ENCODE peak calls at places on chromosomes 12 and 14, in nine cellular contexts. Z is IMR-90, I is H54, R is ovary, F is breast epithelium, J is Peyer's patch, O is prostate gland, B is A549, N is HepG2. A is an unnamed sample.

GRCh38 chr12:108635201-108635996 is 1.7 kb upstream of the SELPLG start:
- DNase-seq in Z (peak; percentile 41), I (no peak), R (no peak), F (no peak), J (peak; percentile 89), O (no peak), B (no peak), N (no peak), A (no peak)

GRCh38 chr14:102775855-102776760 is 1.1 kb upstream of the TRAF3 start:
- DNase-seq in Z (peak; percentile 80), I (peak; percentile 78), R (no peak), F (no peak), J (peak; percentile 82), O (no peak), B (peak; percentile 75), N (peak; percentile 43), A (no peak)

GRCh38 chr12:115973066-115973465 is 304.4 kb downstream of the MED13L start:
- DNase-seq in Z (peak; percentile 62), I (no peak), R (no peak), F (no peak), J (no peak), O (no peak), B (no peak), N (no peak), A (no peak)

GRCh38 chr12:128387811-128388422 is 120.9 kb downstream of the TMEM132C start:
- DNase-seq in Z (no peak), I (peak; percentile 35), R (peak; percentile 69), F (no peak), J (peak; percentile 50), O (no peak), B (peak; percentile 44), N (peak; percentile 27), A (no peak)

GRCh38 chr12:24561411-24561871 is 387.5 kb downstream of the BCAT1 start:
- DNase-seq in Z (peak; percentile 65), I (no peak), R (no peak), F (no peak), J (no peak), O (peak; percentile 10), B (no peak), N (no peak), A (peak; percentile 23)

GRCh38 chr12:76266797-76267196 is 81.4 kb downstream of the BBS10 start:
- DNase-seq in Z (peak; percentile 90), I (peak; percentile 33), R (no peak), F (peak; percentile 80), J (no peak), O (peak; percentile 39), B (peak; percentile 6), N (no peak), A (no peak)

GRCh38 chr12:122942609-122943008 is 23.7 kb downstream of the ABCB9 start:
- DNase-seq in Z (peak; percentile 31), I (no peak), R (no peak), F (no peak), J (peak; percentile 78), O (no peak), B (peak; percentile 46), N (peak; percentile 68), A (no peak)

GRCh38 chr14:104940526-104941150 is 16.0 kb downstream of the PLD4 start:
- DNase-seq in Z (peak; percentile 11), I (no peak), R (no peak), F (no peak), J (no peak), O (no peak), B (no peak), N (no peak), A (no peak)

GRCh38 chr14:74846168-74846567 is 29.8 kb downstream of the PROX2 start:
- DNase-seq in Z (peak; percentile 67), I (no peak), R (no peak), F (no peak), J (no peak), O (no peak), B (no peak), N (no peak), A (no peak)

GRCh38 chr14:77236814-77237213 is 34.2 kb downstream of the NGB start:
- DNase-seq in Z (no peak), I (no peak), R (no peak), F (no peak), J (no peak), O (no peak), B (no peak), N (no peak), A (no peak)

GRCh38 chr14:61537567-61538463 is 157.5 kb upstream of the HIF1A start:
- DNase-seq in Z (peak; percentile 90), I (no peak), R (no peak), F (peak; percentile 66), J (peak; percentile 87), O (peak; percentile 82), B (peak; percentile 93), N (peak; percentile 97), A (no peak)

GRCh38 chr14:22422238-22422637 is 166.8 kb downstream of the DAD1 start:
- DNase-seq in Z (no peak), I (no peak), R (no peak), F (no peak), J (no peak), O (no peak), B (no peak), N (no peak), A (no peak)

GRCh38 chr12:4034926-4035325 is 161.7 kb upstream of the PARP11 start:
- DNase-seq in Z (peak; percentile 59), I (no peak), R (no peak), F (no peak), J (no peak), O (no peak), B (no peak), N (peak; percentile 31), A (no peak)

GRCh38 chr14:99792551-99793212 is 531 bp upstream of the EML1 start:
- DNase-seq in Z (peak; percentile 20), I (no peak), R (no peak), F (no peak), J (no peak), O (peak; percentile 8), B (peak; percentile 16), N (no peak), A (no peak)

GRCh38 chr14:22147716-22148115 is 441.3 kb downstream of the DAD1 start:
- DNase-seq in Z (no peak), I (no peak), R (no peak), F (no peak), J (no peak), O (no peak), B (no peak), N (no peak), A (no peak)

GRCh38 chr12:12356886-12357696 is at the start of gene BORCS5:
- DNase-seq in Z (peak; percentile 87), I (peak; percentile 86), R (peak; percentile 96), F (peak; percentile 95), J (peak; percentile 100), O (peak; percentile 97), B (peak; percentile 98), N (peak; percentile 89), A (peak; percentile 99)
- TF ChIP-seq POLR2A in Z (peak; percentile 86), I (peak; percentile 90), R (peak; percentile 97), F (peak; percentile 94), J (peak; percentile 99), O (peak; percentile 98), B (peak; percentile 97), N (peak; percentile 96), A (peak; percentile 99)

DNA sequence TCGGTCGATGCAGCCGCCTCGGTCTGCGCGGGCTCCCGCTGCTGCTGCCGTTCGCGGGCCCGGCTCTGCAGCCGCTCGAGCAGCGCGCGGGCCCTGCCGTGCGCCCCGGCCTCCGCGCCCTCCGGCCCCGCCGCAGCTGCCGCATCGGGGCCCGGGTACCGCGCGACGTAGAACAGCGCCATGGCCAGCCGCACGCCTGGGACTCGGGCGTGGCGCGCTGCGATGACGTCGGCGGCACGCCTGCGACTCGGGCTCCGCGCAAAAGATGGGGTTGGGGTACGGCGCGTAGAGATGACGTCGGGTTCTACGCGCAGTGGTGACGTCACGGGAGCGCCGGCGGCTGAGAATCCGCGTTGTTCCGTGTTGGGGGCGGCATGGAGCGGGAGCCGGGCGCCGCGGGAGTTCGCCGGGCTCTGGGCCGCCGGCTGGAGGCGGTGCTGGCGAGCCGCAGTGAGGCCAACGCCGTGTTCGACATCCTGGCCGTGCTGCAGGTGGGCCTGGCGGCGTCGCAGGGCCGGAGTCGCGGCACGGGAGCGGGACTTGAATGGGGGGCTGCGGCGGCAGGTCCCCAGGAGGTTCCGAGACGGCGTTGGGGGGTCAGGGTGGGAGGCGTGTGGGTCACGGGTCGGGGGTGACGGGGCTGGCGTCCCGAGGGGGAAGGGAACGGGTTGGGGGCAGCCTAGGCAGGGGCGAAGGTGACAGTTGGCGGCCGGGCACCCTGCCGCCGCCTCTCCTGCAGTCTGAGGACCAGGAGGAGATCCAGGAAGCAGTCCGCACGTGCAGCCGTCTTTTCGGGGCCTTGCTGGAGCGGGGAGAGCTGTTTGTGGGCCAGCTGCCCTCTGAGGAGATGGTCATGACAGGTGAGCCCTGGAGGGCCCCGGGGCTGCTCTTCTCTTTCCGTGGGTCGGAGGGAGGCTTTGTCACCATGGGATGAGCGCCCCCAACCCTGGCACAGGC is at the start of the genes DDX51 and NOC4L:
- DNase-seq in Z (peak; percentile 93), I (peak; percentile 98), R (peak; percentile 98), F (peak; percentile 93), J (peak; percentile 97), O (peak; percentile 92), B (peak; percentile 96), N (peak; percentile 81), A (peak; percentile 95)
- TF ChIP-seq POLR2A in Z (peak; percentile 62), I (peak; percentile 85), R (peak; percentile 54), F (no peak), J (peak; percentile 60), O (peak; percentile 71), B (peak; percentile 94), N (peak; percentile 49), A (peak; percentile 62)

DNA sequence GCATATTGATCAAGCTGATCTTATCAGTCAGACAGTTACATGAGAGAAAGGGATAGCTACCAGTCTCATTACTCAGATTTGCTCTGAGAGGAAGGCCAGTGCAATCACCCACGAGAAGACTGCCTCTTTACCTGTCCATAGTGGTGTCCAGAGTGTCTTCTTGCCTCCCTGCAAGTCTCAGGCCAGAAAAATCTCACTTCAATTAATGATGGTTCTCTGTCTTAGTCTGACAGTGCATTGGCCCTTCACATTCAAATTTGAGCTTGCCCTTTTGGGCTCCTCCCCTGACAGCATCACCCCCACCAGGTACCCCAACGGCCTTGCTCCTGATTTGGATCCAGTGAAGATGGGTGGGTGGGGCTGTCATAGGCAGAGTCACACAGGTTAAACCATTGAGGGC is at the start of gene AICDA:
- DNase-seq in Z (no peak), I (no peak), R (no peak), F (no peak), J (no peak), O (no peak), B (no peak), N (no peak), A (no peak)
- TF ChIP-seq POLR2A in Z (no peak), I (no peak), R (no peak), F (no peak), J (no peak), O (no peak), B (no peak), N (no peak), A (no peak)

DNA sequence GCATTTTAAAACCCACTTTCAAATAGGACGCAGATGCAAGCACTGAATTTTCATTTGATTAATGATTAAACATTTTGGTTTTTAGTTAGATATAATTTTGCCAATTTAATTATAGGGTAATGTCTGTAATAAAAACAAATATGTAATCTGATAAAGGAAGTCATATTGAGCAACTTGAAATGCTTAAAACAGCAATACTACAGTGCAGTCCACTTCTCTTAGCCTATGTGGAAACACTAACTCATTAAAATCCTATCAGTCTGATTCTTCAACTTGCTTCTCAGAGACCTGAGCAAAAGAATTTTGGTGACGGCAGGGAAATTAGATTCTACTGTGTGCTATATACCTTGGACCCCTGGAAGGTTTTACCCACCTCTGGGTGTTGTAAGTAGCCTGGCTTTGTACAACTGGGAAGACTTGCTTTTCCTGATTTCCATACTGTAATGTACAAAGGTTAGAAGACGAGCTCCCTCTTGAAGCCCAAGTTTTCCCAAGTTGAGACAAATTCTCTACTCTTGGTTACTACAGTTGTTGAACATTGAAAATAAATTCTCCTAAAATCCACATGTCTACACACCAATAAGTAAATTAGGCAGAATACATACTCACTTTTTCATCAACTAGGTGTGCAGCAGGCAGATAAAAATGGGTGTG is 4.2 kb downstream of the TRHDE start:
- DNase-seq in Z (no peak), I (no peak), R (no peak), F (no peak), J (no peak), O (no peak), B (no peak), N (no peak), A (no peak)
- TF ChIP-seq POLR2A in Z (no peak), I (no peak), R (no peak), F (no peak), J (no peak), O (no peak), B (no peak), N (no peak), A (no peak)